ENCODE peak calls at places on chromosomes 12 and 14, in five cellular contexts. U is CD8-positive, alpha-beta T cell; N is neuronal stem cell; Y is right cardiac atrium; F is K562. X is an unnamed sample.

GRCh38 chr14:103905861-103906456 is 22.3 kb upstream of the TDRD9 start:
- DNase-seq in U (peak; percentile 58), N (no peak), Y (no peak), F (no peak), X (no peak)

GRCh38 chr12:51124504-51124903 is 41.1 kb upstream of the CSRNP2 start:
- DNase-seq in U (no peak), N (no peak), Y (no peak), F (no peak), X (no peak)

GRCh38 chr14:44700184-44700583 is 193.1 kb upstream of the FSCB start:
- DNase-seq in U (no peak), N (no peak), Y (no peak), F (no peak), X (no peak)

GRCh38 chr12:65557425-65558167 is 266.7 kb upstream of the HMGA2 start:
- DNase-seq in U (no peak), N (no peak), Y (no peak), F (peak; percentile 52), X (no peak)

GRCh38 chr12:32120419-32120818 is 13.8 kb downstream of the BICD1 start:
- DNase-seq in U (no peak), N (no peak), Y (no peak), F (no peak), X (peak; percentile 100)

GRCh38 chr14:57845802-57846531 is 19.9 kb downstream of the SLC35F4 start:
- DNase-seq in U (no peak), N (no peak), Y (no peak), F (no peak), X (no peak)

GRCh38 chr14:35366048-35366428 is 38.5 kb downstream of the NFKBIA start:
- DNase-seq in U (no peak), N (no peak), Y (no peak), F (peak; percentile 56), X (no peak)

GRCh38 chr14:87944987-87945604 is 47.9 kb downstream of the GALC start:
- DNase-seq in U (no peak), N (peak; percentile 49), Y (no peak), F (peak; percentile 55), X (no peak)

GRCh38 chr14:71452535-71452934 is 479.7 kb upstream of the RGS6 start:
- DNase-seq in U (no peak), N (no peak), Y (no peak), F (no peak), X (no peak)

GRCh38 chr14:63345826-63346225 is 27.1 kb upstream of the GPHB5 start:
- DNase-seq in U (no peak), N (no peak), Y (no peak), F (no peak), X (no peak)

GRCh38 chr14:59343585-59343984 is 121.6 kb downstream of the GPR135 start:
- DNase-seq in U (no peak), N (no peak), Y (peak; percentile 66), F (no peak), X (no peak)

GRCh38 chr12:71186571-71187288 is 28.9 kb upstream of the TSPAN8 start:
- DNase-seq in U (no peak), N (no peak), Y (peak; percentile 39), F (no peak), X (no peak)

GRCh38 chr12:29317556-29318363 is 63.2 kb downstream of the ERGIC2 start:
- DNase-seq in U (peak; percentile 51), N (peak; percentile 21), Y (peak; percentile 77), F (peak; percentile 69), X (peak; percentile 49)

GRCh38 chr12:122282066-122282465 is 15.8 kb upstream of the VPS33A start:
- DNase-seq in U (no peak), N (no peak), Y (no peak), F (no peak), X (no peak)

GRCh38 chr12:50734409-50735263 is 29.3 kb upstream of the ATF1 start:
- DNase-seq in U (no peak), N (peak; percentile 35), Y (no peak), F (peak; percentile 62), X (peak; percentile 58)

GRCh38 chr14:30015471-30015870 is 87.8 kb upstream of the PRKD1 start:
- DNase-seq in U (no peak), N (no peak), Y (no peak), F (no peak), X (no peak)

GRCh38 chr14:96940009-96940408 is 142.8 kb downstream of the VRK1 start:
- DNase-seq in U (no peak), N (no peak), Y (peak; percentile 60), F (peak; percentile 55), X (no peak)

GRCh38 chr14:37122288-37122687 is 50.1 kb downstream of the SLC25A21 start:
- DNase-seq in U (no peak), N (no peak), Y (no peak), F (peak; percentile 7), X (no peak)

GRCh38 chr12:112937741-112938719 is at the start of gene OAS3:
- DNase-seq in U (peak; percentile 73), N (no peak), Y (peak; percentile 97), F (peak; percentile 58), X (peak; percentile 80)

GRCh38 chr14:36511981-36512584 is 7.9 kb downstream of the NKX2-1 start:
- DNase-seq in U (no peak), N (no peak), Y (no peak), F (no peak), X (no peak)

GRCh38 chr12:104626069-104626690 is 169.4 kb downstream of the CHST11 start:
- DNase-seq in U (no peak), N (no peak), Y (no peak), F (no peak), X (peak; percentile 80)

GRCh38 chr12:48482198-48482597 is at the start of gene C12orf54:
- DNase-seq in U (no peak), N (no peak), Y (no peak), F (no peak), X (no peak)

GRCh38 chr14:77041837-77042557 is 13.5 kb upstream of the IRF2BPL start:
- DNase-seq in U (no peak), N (no peak), Y (no peak), F (peak; percentile 57), X (no peak)

GRCh38 chr12:67742461-67742860 is 93.9 kb downstream of the DYRK2 start:
- DNase-seq in U (no peak), N (no peak), Y (no peak), F (no peak), X (no peak)

GRCh38 chr12:76646366-76646765 is 86.8 kb upstream of the OSBPL8 start:
- DNase-seq in U (no peak), N (no peak), Y (no peak), F (no peak), X (no peak)

GRCh38 chr14:55600784-55601561 is 21.0 kb downstream of the KTN1 start:
- DNase-seq in U (no peak), N (no peak), Y (no peak), F (no peak), X (no peak)

GRCh38 chr12:11499802-11500201 is 104.4 kb upstream of the PRB2 start:
- DNase-seq in U (no peak), N (no peak), Y (no peak), F (no peak), X (no peak)

GRCh38 chr14:50023671-50024490 is 92.5 kb downstream of the VCPKMT start:
- DNase-seq in U (no peak), N (no peak), Y (no peak), F (no peak), X (no peak)

GRCh38 chr14:93688239-93688666 is 100.0 kb downstream of the PRIMA1 start:
- DNase-seq in U (no peak), N (peak; percentile 76), Y (no peak), F (no peak), X (peak; percentile 84)

GRCh38 chr14:93688794-93689193 is 99.5 kb downstream of the PRIMA1 start:
- DNase-seq in U (no peak), N (no peak), Y (no peak), F (no peak), X (no peak)

GRCh38 chr14:93693914-93694313 is 94.4 kb downstream of the PRIMA1 start:
- DNase-seq in U (no peak), N (peak; percentile 54), Y (no peak), F (no peak), X (peak; percentile 50)

GRCh38 chr14:93686313-93686712 is 102.0 kb downstream of the PRIMA1 start:
- DNase-seq in U (no peak), N (no peak), Y (no peak), F (no peak), X (no peak)

GRCh38 chr14:93691042-93691780 is 97.1 kb downstream of the PRIMA1 start:
- DNase-seq in U (no peak), N (no peak), Y (no peak), F (peak; percentile 5), X (no peak)
- H3K4me1 ChIP-seq in U (no peaks in the 10 kb centered on the region), N (peaks cover 31% of the 10 kb centered on the region), Y (no peaks in the 10 kb centered on the region), F (no peaks in the 10 kb centered on the region), X (peaks cover 54% of the 10 kb centered on the region)

GRCh38 chr12:103456006-103456405 is 39.8 kb downstream of the C12orf42 start:
- DNase-seq in U (no peak), N (no peak), Y (no peak), F (no peak), X (no peak)

GRCh38 chr12:103455020-103455763 is 40.6 kb downstream of the C12orf42 start:
- DNase-seq in U (no peak), N (no peak), Y (no peak), F (no peak), X (no peak)

GRCh38 chr12:103462675-103463074 is 33.1 kb downstream of the C12orf42 start:
- DNase-seq in U (no peak), N (no peak), Y (no peak), F (no peak), X (no peak)

GRCh38 chr12:103457471-103457870 is 38.3 kb downstream of the C12orf42 start:
- DNase-seq in U (no peak), N (no peak), Y (no peak), F (no peak), X (no peak)
- H3K4me3 ChIP-seq in U (no peak overlapping the region), N (no peak overlapping the region), Y (no peak overlapping the region), F (no peak overlapping the region), X (no peak overlapping the region)

GRCh38 chr14:69667938-69668336 is 56.5 kb downstream of the SUSD6 start:
- DNase-seq in U (no peak), N (no peak), Y (no peak), F (no peak), X (no peak)

GRCh38 chr14:69669375-69669774 is 58.0 kb downstream of the SUSD6 start:
- DNase-seq in U (no peak), N (no peak), Y (no peak), F (no peak), X (no peak)

GRCh38 chr14:69672372-69672771 is 61.0 kb downstream of the SUSD6 start:
- DNase-seq in U (no peak), N (no peak), Y (no peak), F (no peak), X (no peak)

GRCh38 chr14:69671365-69672050 is 60.1 kb downstream of the SUSD6 start:
- DNase-seq in U (no peak), N (no peak), Y (no peak), F (no peak), X (peak; percentile 87)

DNA sequence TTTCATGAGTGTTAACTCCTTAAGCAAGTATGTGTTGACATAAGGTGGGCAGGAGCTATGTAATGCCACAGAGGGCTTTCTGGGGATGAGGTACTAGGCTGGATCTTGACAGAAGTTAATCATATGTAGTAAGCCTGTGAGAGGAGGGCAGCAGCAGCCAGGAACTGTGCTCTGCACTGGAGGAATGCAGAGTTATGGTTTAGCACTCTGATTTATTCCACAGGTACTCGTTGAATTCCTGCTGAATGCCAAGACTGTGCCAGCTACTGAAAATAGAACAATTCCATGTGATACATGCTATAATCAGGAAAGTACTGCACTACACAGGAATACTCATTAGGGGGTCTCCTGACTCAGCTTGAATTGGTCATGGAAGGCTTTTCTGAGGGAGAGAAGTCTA is 58.7 kb downstream of the SUSD6 start:
- DNase-seq in U (no peak), N (no peak), Y (no peak), F (no peak), X (no peak)
- H3K4me1 ChIP-seq in U (peaks cover 65% of the 10 kb centered on the region), N (peaks cover 10% of the 10 kb centered on the region), Y (peaks cover 57% of the 10 kb centered on the region), F (peaks cover 3% of the 10 kb centered on the region), X (peaks cover 18% of the 10 kb centered on the region)

GRCh38 chr14:105467942-105468471 is 6.6 kb upstream of the CRIP2 start:
- DNase-seq in U (no peak), N (no peak), Y (peak; percentile 47), F (no peak), X (no peak)
- H3K4me3 ChIP-seq in U (no peak overlapping the region), N (no peak overlapping the region), Y (no peak overlapping the region), F (no peak overlapping the region), X (no peak overlapping the region)